ENCODE peak calls at places on chromosomes 6 and 20, in ten cellular contexts. Q is stimulated activated CD8-positive, alpha-beta memory T cell treated with anti-CD3 and anti-CD28 coated beads, Interleukin-2, amount 100 ng/mL, for 1 hour; V is hippocampal formation; B is GM12865; D is stimulated activated CD4-positive, alpha-beta T cell treated with anti-CD3 and anti-CD28 coated beads, Interleukin-15, amount 100 ng/mL, for 1 hour; U is upper lobe of right lung; P is PC-3; X is SHP77; H is activated CD4-positive, alpha-beta T cell treated with anti-CD3 and anti-CD28 coated beads, Interleukin-2, amount 50 U/mL, for 4 hours; L is brain microvascular endothelial cell. F is an unnamed sample.

GRCh38 chr20:37598611-37599342 is 71.1 kb upstream of the BLCAP start:
- DNase-seq in D (no peak), Q (no peak), U (no peak), V (peak; percentile 1), X (no peak), L (no peak), B (peak; percentile 21), H (no peak), P (no peak), F (no peak)

GRCh38 chr6:137260205-137260604 is 41.0 kb upstream of the IFNGR1 start:
- DNase-seq in B (no peak), D (no peak), H (no peak), P (no peak), X (no peak), V (no peak), Q (no peak), L (no peak), U (no peak), F (no peak)

GRCh38 chr20:48635791-48636267 is 192.0 kb downstream of the PREX1 start:
- DNase-seq in V (peak; percentile 26), B (peak; percentile 65), Q (peak; percentile 37), L (peak; percentile 53), D (peak; percentile 38), X (peak; percentile 76), U (peak; percentile 77), P (peak; percentile 64), H (peak; percentile 57), F (no peak)

GRCh38 chr6:76026101-76026500 is 46.4 kb downstream of the IMPG1 start:
- DNase-seq in Q (no peak), U (no peak), B (no peak), L (peak; percentile 0), P (no peak), H (no peak), V (no peak), D (no peak), X (no peak), F (no peak)

GRCh38 chr20:64239449-64240242 is 15.9 kb upstream of the PCMTD2 start:
- DNase-seq in B (no peak), X (no peak), P (no peak), H (no peak), V (no peak), D (no peak), Q (no peak), U (peak; percentile 40), L (no peak), F (no peak)

GRCh38 chr6:139882977-139883728 is 508.7 kb upstream of the CITED2 start:
- DNase-seq in L (peak; percentile 38), Q (no peak), U (no peak), H (no peak), D (no peak), P (peak; percentile 16), B (peak; percentile 14), V (no peak), X (peak; percentile 12), F (no peak)

GRCh38 chr6:4446982-4447381 is 311.6 kb upstream of the ECI2 start:
- DNase-seq in P (peak; percentile 34), L (peak; percentile 82), V (no peak), B (peak; percentile 34), Q (no peak), U (no peak), H (no peak), D (no peak), X (no peak), F (peak; percentile 87)

GRCh38 chr20:33650753-33651561 is 11.2 kb upstream of the C20orf144 start:
- DNase-seq in Q (no peak), B (no peak), X (no peak), U (no peak), D (no peak), V (no peak), L (no peak), H (no peak), P (peak; percentile 70), F (no peak)

GRCh38 chr6:15063253-15063853 is 182.5 kb upstream of the JARID2 start:
- DNase-seq in Q (no peak), V (no peak), B (peak; percentile 10), D (no peak), H (no peak), P (no peak), U (peak; percentile 73), L (peak; percentile 80), X (no peak), F (peak; percentile 31)

GRCh38 chr20:41204304-41205265 is 67.2 kb downstream of the PLCG1 start:
- DNase-seq in X (no peak), D (no peak), P (no peak), U (no peak), B (no peak), H (no peak), Q (no peak), L (no peak), V (no peak), F (no peak)

GRCh38 chr6:47335456-47335855 is 25.8 kb upstream of the TNFRSF21 start:
- DNase-seq in X (no peak), H (no peak), P (no peak), D (no peak), U (no peak), Q (no peak), L (no peak), V (no peak), B (peak; percentile 38), F (no peak)

GRCh38 chr20:60804918-60805631 is 447.0 kb upstream of the CDH4 start:
- DNase-seq in P (no peak), L (no peak), X (no peak), U (no peak), D (no peak), V (no peak), B (no peak), H (no peak), Q (no peak), F (no peak)

F was measured in skeletal muscle cell.